ENCODE peak calls at places on chromosomes 13 and 19, in ten cellular contexts. One of them, this sample, is unnamed.

GRCh38 chr19:14517446-14517839 is 754 bp downstream of the DNAJB1 start:
- DNase-seq in testis: no peak
- DNase-seq in choroid plexus epithelial cell: no peak
- DNase-seq in esophagus squamous epithelium: no peak
- DNase-seq in Calu3: no peak
- DNase-seq in GM12878: no peak
- DNase-seq in progenitor cell of endocrine pancreas: no peak
- DNase-seq in AG09309: no peak
- DNase-seq in bronchial epithelial cell: no peak
- DNase-seq in SK-N-SH: no peak
- DNase-seq in this sample: no peak

GRCh38 chr13:114134111-114134943 is 1.9 kb upstream of the RASA3 start:
- DNase-seq in SK-N-SH: no peak
- DNase-seq in progenitor cell of endocrine pancreas: no peak
- DNase-seq in GM12878: no peak
- DNase-seq in choroid plexus epithelial cell: no peak
- DNase-seq in testis: no peak
- DNase-seq in Calu3: no peak
- DNase-seq in esophagus squamous epithelium: no peak
- DNase-seq in AG09309: no peak
- DNase-seq in bronchial epithelial cell: no peak
- DNase-seq in this sample: no peak

GRCh38 chr13:84446972-84447700 is 564.9 kb upstream of the SLITRK1 start:
- DNase-seq in choroid plexus epithelial cell: peak; percentile 91
- DNase-seq in Calu3: no peak
- DNase-seq in bronchial epithelial cell: peak; percentile 30
- DNase-seq in SK-N-SH: no peak
- DNase-seq in esophagus squamous epithelium: no peak
- DNase-seq in testis: no peak
- DNase-seq in AG09309: peak; percentile 11
- DNase-seq in progenitor cell of endocrine pancreas: no peak
- DNase-seq in GM12878: no peak
- DNase-seq in this sample: no peak

GRCh38 chr19:31838163-31838798 is 489.0 kb upstream of the TSHZ3 start:
- DNase-seq in GM12878: no peak
- DNase-seq in choroid plexus epithelial cell: no peak
- DNase-seq in esophagus squamous epithelium: no peak
- DNase-seq in Calu3: no peak
- DNase-seq in SK-N-SH: no peak
- DNase-seq in AG09309: no peak
- DNase-seq in progenitor cell of endocrine pancreas: no peak
- DNase-seq in bronchial epithelial cell: no peak
- DNase-seq in testis: peak; percentile 47
- DNase-seq in this sample: no peak

GRCh38 chr13:40190656-40191100 is 475.8 kb downstream of the FOXO1 start:
- DNase-seq in choroid plexus epithelial cell: peak; percentile 98
- DNase-seq in testis: peak; percentile 45
- DNase-seq in Calu3: peak; percentile 10
- DNase-seq in SK-N-SH: peak; percentile 63
- DNase-seq in progenitor cell of endocrine pancreas: no peak
- DNase-seq in bronchial epithelial cell: peak; percentile 93
- DNase-seq in esophagus squamous epithelium: peak; percentile 19
- DNase-seq in AG09309: peak; percentile 43
- DNase-seq in GM12878: no peak
- DNase-seq in this sample: no peak

GRCh38 chr19:46081928-46082727 is 41.3 kb upstream of the IGFL4 start:
- DNase-seq in choroid plexus epithelial cell: peak; percentile 76
- DNase-seq in progenitor cell of endocrine pancreas: peak; percentile 18
- DNase-seq in Calu3: peak; percentile 66
- DNase-seq in SK-N-SH: peak; percentile 63
- DNase-seq in esophagus squamous epithelium: no peak
- DNase-seq in testis: no peak
- DNase-seq in AG09309: no peak
- DNase-seq in bronchial epithelial cell: peak; percentile 55
- DNase-seq in GM12878: peak; percentile 8
- DNase-seq in this sample: no peak

GRCh38 chr13:78631077-78631476 is 27.7 kb upstream of the POU4F1 start:
- DNase-seq in bronchial epithelial cell: no peak
- DNase-seq in esophagus squamous epithelium: no peak
- DNase-seq in progenitor cell of endocrine pancreas: no peak
- DNase-seq in GM12878: no peak
- DNase-seq in Calu3: no peak
- DNase-seq in testis: no peak
- DNase-seq in AG09309: no peak
- DNase-seq in SK-N-SH: no peak
- DNase-seq in choroid plexus epithelial cell: no peak
- DNase-seq in this sample: no peak

GRCh38 chr13:80361883-80362327 is 21.0 kb upstream of the SPRY2 start:
- DNase-seq in Calu3: no peak
- DNase-seq in bronchial epithelial cell: peak; percentile 78
- DNase-seq in esophagus squamous epithelium: no peak
- DNase-seq in progenitor cell of endocrine pancreas: no peak
- DNase-seq in AG09309: no peak
- DNase-seq in GM12878: no peak
- DNase-seq in choroid plexus epithelial cell: no peak
- DNase-seq in SK-N-SH: no peak
- DNase-seq in testis: no peak
- DNase-seq in this sample: no peak

GRCh38 chr19:16325671-16326400 is 1.2 kb downstream of the KLF2 start:
- DNase-seq in Calu3: peak; percentile 15
- DNase-seq in GM12878: no peak
- DNase-seq in AG09309: no peak
- DNase-seq in bronchial epithelial cell: no peak
- DNase-seq in SK-N-SH: peak; percentile 52
- DNase-seq in esophagus squamous epithelium: no peak
- DNase-seq in testis: peak; percentile 66
- DNase-seq in progenitor cell of endocrine pancreas: peak; percentile 38
- DNase-seq in choroid plexus epithelial cell: peak; percentile 28
- DNase-seq in this sample: no peak

GRCh38 chr13:48531416-48532145 is 1.3 kb downstream of the RCBTB2 start:
- DNase-seq in GM12878: peak; percentile 38
- DNase-seq in testis: peak; percentile 53
- DNase-seq in choroid plexus epithelial cell: no peak
- DNase-seq in bronchial epithelial cell: peak; percentile 45
- DNase-seq in SK-N-SH: no peak
- DNase-seq in esophagus squamous epithelium: no peak
- DNase-seq in progenitor cell of endocrine pancreas: no peak
- DNase-seq in Calu3: no peak
- DNase-seq in AG09309: no peak
- DNase-seq in this sample: no peak

GRCh38 chr19:18049390-18049789 is 37.3 kb downstream of the IL12RB1 start:
- DNase-seq in Calu3: no peak
- DNase-seq in AG09309: no peak
- DNase-seq in choroid plexus epithelial cell: peak; percentile 80
- DNase-seq in progenitor cell of endocrine pancreas: no peak
- DNase-seq in GM12878: no peak
- DNase-seq in testis: peak; percentile 91
- DNase-seq in bronchial epithelial cell: no peak
- DNase-seq in esophagus squamous epithelium: no peak
- DNase-seq in SK-N-SH: no peak
- DNase-seq in this sample: no peak

DNA sequence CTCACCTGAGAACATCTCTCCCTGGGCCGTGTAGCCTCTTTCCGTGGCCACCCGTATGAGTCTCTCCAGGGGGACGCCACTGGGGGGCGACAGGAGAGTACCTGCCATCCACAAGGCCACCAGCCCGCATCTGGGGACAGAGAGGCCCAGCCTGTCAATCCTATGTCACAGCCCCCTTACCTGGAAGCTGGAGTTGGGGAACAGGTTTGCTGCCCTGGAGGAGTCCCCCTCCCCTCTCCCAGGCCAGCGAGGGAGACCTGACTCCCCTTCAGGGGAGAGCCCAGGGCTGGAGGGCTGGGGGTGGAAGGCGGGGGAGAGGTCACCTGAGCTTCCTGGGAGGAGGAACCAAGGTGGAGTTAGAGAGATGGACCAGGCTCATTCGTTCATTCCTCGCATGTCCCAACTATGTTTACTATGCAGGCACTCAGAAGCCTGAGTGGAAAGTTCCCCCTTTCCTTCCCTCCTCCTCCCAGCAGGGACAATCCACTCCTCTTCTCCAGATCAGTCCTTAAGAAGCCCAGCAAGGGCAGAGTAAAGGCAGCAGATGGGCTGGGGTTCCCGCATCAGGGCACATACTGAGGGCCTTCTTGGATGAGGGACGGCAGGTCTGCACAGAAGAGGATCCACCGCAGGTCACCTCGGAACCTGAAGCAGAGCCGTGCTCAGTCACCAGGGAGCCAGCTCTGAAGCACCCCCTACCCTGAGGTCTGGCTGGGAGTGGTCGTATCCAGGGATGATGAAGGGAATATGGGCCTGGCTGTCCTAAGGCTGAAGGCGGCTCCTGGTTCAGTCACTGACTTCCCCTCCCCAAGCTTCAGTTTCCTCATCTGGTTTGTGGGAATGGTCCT is 5.5 kb downstream of the ACTMAP start:
- DNase-seq in esophagus squamous epithelium: no peak
- DNase-seq in GM12878: no peak
- DNase-seq in choroid plexus epithelial cell: peak; percentile 53
- DNase-seq in bronchial epithelial cell: no peak
- DNase-seq in progenitor cell of endocrine pancreas: no peak
- DNase-seq in testis: no peak
- DNase-seq in AG09309: no peak
- DNase-seq in Calu3: no peak
- DNase-seq in SK-N-SH: peak; percentile 51
- DNase-seq in this sample: no peak
- TF ChIP-seq CTCF in esophagus squamous epithelium: no peak
- TF ChIP-seq CTCF in GM12878: peak; percentile 32
- TF ChIP-seq CTCF in choroid plexus epithelial cell: peak; percentile 3
- TF ChIP-seq CTCF in bronchial epithelial cell: peak; percentile 11
- TF ChIP-seq CTCF in progenitor cell of endocrine pancreas: peak; percentile 40
- TF ChIP-seq CTCF in testis: no peak
- TF ChIP-seq CTCF in AG09309: no peak
- TF ChIP-seq CTCF in Calu3: no peak
- TF ChIP-seq CTCF in SK-N-SH: no peak
- TF ChIP-seq CTCF in this sample: no peak

GRCh38 chr13:23810842-23811241 is 78.4 kb downstream of the MIPEP start:
- DNase-seq in esophagus squamous epithelium: no peak
- DNase-seq in SK-N-SH: no peak
- DNase-seq in Calu3: peak; percentile 6
- DNase-seq in testis: no peak
- DNase-seq in bronchial epithelial cell: no peak
- DNase-seq in progenitor cell of endocrine pancreas: no peak
- DNase-seq in GM12878: no peak
- DNase-seq in choroid plexus epithelial cell: peak; percentile 31
- DNase-seq in AG09309: no peak
- DNase-seq in this sample: no peak
- TF ChIP-seq CTCF in esophagus squamous epithelium: no peak
- TF ChIP-seq CTCF in SK-N-SH: no peak
- TF ChIP-seq CTCF in Calu3: no peak
- TF ChIP-seq CTCF in testis: no peak
- TF ChIP-seq CTCF in bronchial epithelial cell: no peak
- TF ChIP-seq CTCF in progenitor cell of endocrine pancreas: peak; percentile 25
- TF ChIP-seq CTCF in GM12878: peak; percentile 57
- TF ChIP-seq CTCF in choroid plexus epithelial cell: peak; percentile 49
- TF ChIP-seq CTCF in AG09309: no peak
- TF ChIP-seq CTCF in this sample: no peak

GRCh38 chr13:23715762-23716235 is 145.6 kb downstream of the TNFRSF19 start:
- DNase-seq in SK-N-SH: no peak
- DNase-seq in bronchial epithelial cell: no peak
- DNase-seq in Calu3: peak; percentile 43
- DNase-seq in GM12878: no peak
- DNase-seq in esophagus squamous epithelium: no peak
- DNase-seq in AG09309: no peak
- DNase-seq in choroid plexus epithelial cell: peak; percentile 58
- DNase-seq in progenitor cell of endocrine pancreas: no peak
- DNase-seq in testis: no peak
- DNase-seq in this sample: no peak
- TF ChIP-seq CTCF in SK-N-SH: peak; percentile 29
- TF ChIP-seq CTCF in bronchial epithelial cell: peak; percentile 58
- TF ChIP-seq CTCF in Calu3: peak; percentile 31
- TF ChIP-seq CTCF in GM12878: peak; percentile 17
- TF ChIP-seq CTCF in esophagus squamous epithelium: peak; percentile 29
- TF ChIP-seq CTCF in AG09309: peak; percentile 45
- TF ChIP-seq CTCF in choroid plexus epithelial cell: peak; percentile 70
- TF ChIP-seq CTCF in progenitor cell of endocrine pancreas: peak; percentile 32
- TF ChIP-seq CTCF in testis: no peak
- TF ChIP-seq CTCF in this sample: peak; percentile 7

GRCh38 chr19:42282036-42282762 is 13.1 kb downstream of the CIC start:
- DNase-seq in AG09309: no peak
- DNase-seq in bronchial epithelial cell: no peak
- DNase-seq in GM12878: no peak
- DNase-seq in SK-N-SH: no peak
- DNase-seq in Calu3: no peak
- DNase-seq in esophagus squamous epithelium: no peak
- DNase-seq in progenitor cell of endocrine pancreas: no peak
- DNase-seq in choroid plexus epithelial cell: peak; percentile 59
- DNase-seq in testis: no peak
- DNase-seq in this sample: no peak

GRCh38 chr19:42282810-42283247 is 13.8 kb downstream of the CIC start:
- DNase-seq in GM12878: no peak
- DNase-seq in bronchial epithelial cell: no peak
- DNase-seq in progenitor cell of endocrine pancreas: no peak
- DNase-seq in testis: no peak
- DNase-seq in SK-N-SH: no peak
- DNase-seq in Calu3: no peak
- DNase-seq in choroid plexus epithelial cell: no peak
- DNase-seq in AG09309: no peak
- DNase-seq in esophagus squamous epithelium: no peak
- DNase-seq in this sample: no peak

GRCh38 chr19:42284641-42285341 is 15.7 kb downstream of the CIC start:
- DNase-seq in choroid plexus epithelial cell: no peak
- DNase-seq in esophagus squamous epithelium: no peak
- DNase-seq in testis: no peak
- DNase-seq in SK-N-SH: no peak
- DNase-seq in Calu3: no peak
- DNase-seq in bronchial epithelial cell: no peak
- DNase-seq in progenitor cell of endocrine pancreas: no peak
- DNase-seq in AG09309: no peak
- DNase-seq in GM12878: no peak
- DNase-seq in this sample: no peak

GRCh38 chr19:42284066-42284501 is 15.0 kb downstream of the CIC start:
- DNase-seq in esophagus squamous epithelium: no peak
- DNase-seq in progenitor cell of endocrine pancreas: peak; percentile 63
- DNase-seq in choroid plexus epithelial cell: peak; percentile 78
- DNase-seq in SK-N-SH: peak; percentile 95
- DNase-seq in bronchial epithelial cell: no peak
- DNase-seq in GM12878: no peak
- DNase-seq in AG09309: no peak
- DNase-seq in Calu3: peak; percentile 89
- DNase-seq in testis: peak; percentile 76
- DNase-seq in this sample: peak; percentile 57

DNA sequence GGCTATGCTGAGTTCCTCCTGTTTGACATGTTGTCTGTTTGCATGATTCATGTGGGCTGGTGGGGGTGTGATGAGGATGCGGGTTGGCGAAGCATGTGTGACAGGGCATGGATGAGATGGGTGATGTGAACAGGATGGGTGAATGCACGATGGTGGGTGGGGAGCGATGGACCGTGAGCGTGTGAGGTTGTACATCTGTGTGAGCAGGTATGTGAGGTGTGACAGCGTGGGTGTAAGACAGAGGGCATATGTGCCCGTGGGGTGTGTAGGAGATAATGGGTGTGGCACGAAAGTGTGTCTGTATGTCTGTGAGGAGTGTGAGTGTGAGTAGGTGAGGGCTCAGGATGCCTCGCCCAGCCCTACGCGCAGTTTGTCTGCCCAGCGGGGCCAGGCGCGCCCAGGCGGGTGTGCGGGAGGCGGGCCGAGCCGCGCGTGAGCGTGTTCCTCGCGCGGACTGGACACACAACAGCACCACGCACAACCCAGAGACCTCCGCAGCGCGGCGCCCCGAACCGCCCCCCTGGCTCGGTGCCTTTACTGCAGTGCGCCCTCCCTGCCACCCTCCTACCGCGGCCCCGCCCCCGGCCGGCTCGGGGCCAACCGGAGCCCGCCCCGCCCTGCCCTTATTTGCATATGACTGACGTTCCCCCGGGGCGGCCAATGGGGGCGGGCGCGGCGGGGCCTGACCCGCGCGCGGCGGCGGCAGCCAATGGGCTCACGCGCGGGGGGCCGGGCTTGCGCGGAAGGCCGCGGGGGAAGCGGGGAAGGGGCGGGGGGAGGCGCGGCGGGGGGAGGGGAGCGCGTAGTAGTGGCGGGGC is 14.4 kb downstream of the CIC start:
- DNase-seq in GM12878: peak; percentile 69
- DNase-seq in testis: peak; percentile 98
- DNase-seq in SK-N-SH: peak; percentile 94
- DNase-seq in bronchial epithelial cell: peak; percentile 93
- DNase-seq in choroid plexus epithelial cell: peak; percentile 92
- DNase-seq in esophagus squamous epithelium: peak; percentile 87
- DNase-seq in progenitor cell of endocrine pancreas: peak; percentile 94
- DNase-seq in Calu3: peak; percentile 98
- DNase-seq in AG09309: peak; percentile 50
- DNase-seq in this sample: peak; percentile 81
- TF ChIP-seq CTCF in GM12878: no peak
- TF ChIP-seq CTCF in testis: no peak
- TF ChIP-seq CTCF in SK-N-SH: no peak
- TF ChIP-seq CTCF in bronchial epithelial cell: no peak
- TF ChIP-seq CTCF in choroid plexus epithelial cell: no peak
- TF ChIP-seq CTCF in esophagus squamous epithelium: no peak
- TF ChIP-seq CTCF in progenitor cell of endocrine pancreas: no peak
- TF ChIP-seq CTCF in Calu3: no peak
- TF ChIP-seq CTCF in AG09309: no peak
- TF ChIP-seq CTCF in this sample: no peak

This sample was measured in AG09319.